ENCODE peak calls at places on chromosomes 13 and 19, in nine cellular contexts. L is cardiac muscle cell, F is lower lobe of right lung, S is adrenal gland, T is tibial artery, C is neuronal stem cell, Z is OCI-LY7, D is Panc1, M is colonic mucosa. W is an unnamed sample.

GRCh38 chr13:111577429-111577828 is 257.0 kb downstream of the TEX29 start:
- DNase-seq in S (no peak), M (no peak), C (no peak), Z (no peak), L (no peak), T (no peak), F (no peak), D (no peak), W (peak; percentile 50)

GRCh38 chr13:98869408-98870090 is 108.3 kb downstream of the DOCK9 start:
- DNase-seq in S (peak; percentile 59), L (no peak), D (no peak), Z (peak; percentile 24), F (no peak), C (no peak), T (no peak), M (no peak), W (no peak)

GRCh38 chr19:38399081-38399480 is 3.8 kb upstream of the FAM98C start:
- DNase-seq in S (no peak), D (no peak), Z (no peak), M (no peak), L (no peak), F (no peak), T (no peak), C (no peak), W (no peak)

GRCh38 chr13:38990693-38991092 is at the start of gene STOML3:
- DNase-seq in Z (no peak), S (no peak), D (no peak), T (no peak), L (no peak), C (no peak), M (no peak), F (no peak), W (no peak)

GRCh38 chr19:11481777-11482383 is 1.0 kb upstream of the ELAVL3 start:
- DNase-seq in S (peak; percentile 78), L (peak; percentile 84), F (peak; percentile 67), C (peak; percentile 63), Z (peak; percentile 93), D (peak; percentile 53), M (peak; percentile 51), T (peak; percentile 69), W (peak; percentile 77)

GRCh38 chr13:48334534-48335127 is 31.1 kb downstream of the RB1 start:
- DNase-seq in Z (peak; percentile 65), S (no peak), M (no peak), T (no peak), D (peak; percentile 1), C (no peak), L (peak; percentile 5), F (no peak), W (no peak)

GRCh38 chr13:74243637-74244526 is 109.7 kb upstream of the KLF12 start:
- DNase-seq in S (no peak), T (no peak), L (no peak), D (no peak), C (no peak), M (no peak), F (no peak), Z (no peak), W (no peak)

GRCh38 chr19:6101291-6101690 is 9.0 kb downstream of the RFX2 start:
- DNase-seq in L (no peak), T (no peak), S (no peak), F (no peak), Z (no peak), C (no peak), D (no peak), M (no peak), W (no peak)

GRCh38 chr19:35703343-35703742 is 1.0 kb upstream of the ZBTB32 start:
- DNase-seq in D (no peak), C (no peak), Z (no peak), F (no peak), L (no peak), T (no peak), M (no peak), S (no peak), W (no peak)

GRCh38 chr13:60111726-60112125 is 52.0 kb downstream of the DIAPH3 start:
- DNase-seq in M (no peak), D (no peak), L (no peak), F (no peak), Z (no peak), T (no peak), S (no peak), C (no peak), W (no peak)

GRCh38 chr13:108322206-108322824 is 52.8 kb downstream of the TNFSF13B start:
- DNase-seq in S (no peak), F (no peak), Z (peak; percentile 51), M (no peak), D (peak; percentile 10), T (no peak), L (peak; percentile 66), C (peak; percentile 24), W (no peak)

GRCh38 chr19:38665950-38666661 is 18.7 kb downstream of the ACTN4 start:
- DNase-seq in L (peak; percentile 82), D (no peak), T (peak; percentile 57), F (peak; percentile 79), C (peak; percentile 90), M (no peak), Z (no peak), S (peak; percentile 62), W (peak; percentile 80)

GRCh38 chr19:35105411-35106290 is 10.0 kb upstream of the FXYD3 start:
- DNase-seq in F (no peak), M (no peak), S (no peak), T (no peak), D (no peak), Z (no peak), L (no peak), C (no peak), W (peak; percentile 89)

GRCh38 chr19:33428627-33429013 is 55.1 kb downstream of the CEBPG start:
- DNase-seq in S (no peak), D (no peak), L (no peak), C (no peak), F (peak; percentile 14), T (no peak), M (no peak), Z (no peak), W (no peak)

GRCh38 chr19:9528757-9529336 is 9.6 kb downstream of the ZNF426 start:
- DNase-seq in D (no peak), T (no peak), C (no peak), F (no peak), S (no peak), M (no peak), L (no peak), Z (no peak), W (no peak)

GRCh38 chr19:37991841-37992248 is 84.8 kb downstream of the SIPA1L3 start:
- DNase-seq in M (no peak), C (no peak), D (no peak), T (no peak), L (no peak), Z (no peak), S (no peak), F (peak; percentile 61), W (no peak)

GRCh38 chr13:43546260-43546659 is 240.5 kb downstream of the ENOX1 start:
- DNase-seq in M (no peak), F (no peak), T (no peak), C (no peak), Z (no peak), S (peak; percentile 11), D (no peak), L (peak; percentile 51), W (no peak)

DNA sequence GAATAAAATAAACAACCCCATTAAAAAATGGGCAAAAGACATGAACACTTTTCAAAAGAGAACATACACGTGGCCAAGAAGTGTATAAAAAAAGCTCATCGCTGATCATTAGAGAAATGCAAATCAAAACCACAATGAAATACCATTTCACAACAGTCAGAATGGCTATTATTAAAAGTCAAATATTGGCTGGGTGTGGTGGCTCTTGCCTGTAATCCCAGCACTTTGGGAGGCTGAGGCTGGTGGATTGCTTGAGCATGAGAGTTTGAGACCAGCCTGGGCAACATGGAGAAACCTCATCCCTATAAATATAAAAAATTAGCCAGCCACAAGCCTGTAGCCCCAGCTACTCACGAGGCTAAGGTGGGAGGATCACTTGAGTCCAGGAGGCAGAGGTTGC is 89.9 kb downstream of the UBL3 start:
- DNase-seq in S (no peak), F (no peak), Z (no peak), T (no peak), M (no peak), L (no peak), D (no peak), C (no peak), W (no peak)
- H3K4me1 ChIP-seq in S (no peaks in the 10 kb centered on the region), F (no peaks in the 10 kb centered on the region), Z (no peaks in the 10 kb centered on the region), T (peaks cover 5% of the 10 kb centered on the region), M (no peaks in the 10 kb centered on the region), L (no peaks in the 10 kb centered on the region), D (no peaks in the 10 kb centered on the region), C (no peaks in the 10 kb centered on the region), W (no peaks in the 10 kb centered on the region)

DNA sequence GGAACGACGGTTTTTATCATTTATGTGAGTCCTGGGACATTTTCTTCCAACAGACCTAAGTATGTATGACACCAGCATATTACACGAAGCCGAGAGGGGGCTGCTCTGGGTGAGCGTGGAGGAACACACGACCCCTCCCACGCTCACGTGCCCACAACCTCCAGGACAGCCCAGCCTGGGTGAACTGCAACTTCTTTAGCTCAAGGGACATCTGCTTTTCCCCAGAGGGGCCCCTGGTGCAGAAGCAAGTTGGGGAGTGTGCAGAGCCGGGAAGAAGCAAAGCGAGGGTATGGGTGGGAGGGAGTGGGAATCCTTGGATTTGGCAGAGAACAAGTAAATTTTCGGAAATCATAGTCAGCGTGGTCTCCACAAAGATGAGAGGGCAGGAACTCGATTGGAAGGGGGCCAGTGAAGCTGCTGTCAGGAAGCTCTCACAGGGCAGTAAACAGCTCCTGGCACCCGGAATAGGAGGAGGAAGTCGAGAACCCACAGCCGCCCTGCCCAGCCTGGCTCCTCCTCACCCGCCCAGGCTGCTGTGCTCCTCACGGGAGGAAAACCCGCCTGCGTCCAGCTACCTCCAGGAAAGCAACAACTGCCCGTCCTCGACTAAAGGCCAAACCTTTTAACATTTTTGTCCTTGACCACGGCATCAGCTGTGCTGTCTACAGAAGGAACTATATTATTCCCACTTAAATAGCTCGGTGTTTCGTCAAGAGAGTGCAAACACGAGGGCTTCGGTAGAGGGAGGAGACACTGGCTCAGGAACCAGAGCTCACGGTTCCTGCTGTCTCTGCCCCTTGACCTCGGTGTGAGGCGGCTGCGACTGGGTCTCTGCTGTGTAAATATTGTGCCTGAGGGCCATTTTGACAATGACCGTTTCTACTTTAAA is 17.2 kb upstream of the CFAP97D2 start:
- DNase-seq in S (peak; percentile 47), C (no peak), Z (no peak), L (no peak), T (peak; percentile 58), M (peak; percentile 82), D (no peak), F (peak; percentile 78), W (peak; percentile 79)
- H3K4me1 ChIP-seq in S (no peaks in the 10 kb centered on the region), C (peaks cover 7% of the 10 kb centered on the region), Z (no peaks in the 10 kb centered on the region), L (no peaks in the 10 kb centered on the region), T (peaks cover 27% of the 10 kb centered on the region), M (peaks cover 3% of the 10 kb centered on the region), D (no peaks in the 10 kb centered on the region), F (peaks cover 27% of the 10 kb centered on the region), W (no peaks in the 10 kb centered on the region)

GRCh38 chr13:72508392-72508791 is 219.0 kb downstream of the MZT1 start:
- DNase-seq in M (no peak), C (no peak), F (no peak), D (no peak), T (no peak), Z (no peak), L (no peak), S (no peak), W (no peak)

GRCh38 chr13:72514141-72514540 is 213.3 kb downstream of the MZT1 start:
- DNase-seq in C (no peak), F (no peak), D (no peak), L (no peak), Z (no peak), M (no peak), T (no peak), S (no peak), W (no peak)
- H3K4me1 ChIP-seq in C (peaks cover 13% of the 10 kb centered on the region), F (no peaks in the 10 kb centered on the region), D (no peaks in the 10 kb centered on the region), L (no peaks in the 10 kb centered on the region), Z (no peaks in the 10 kb centered on the region), M (no peaks in the 10 kb centered on the region), T (no peaks in the 10 kb centered on the region), S (no peaks in the 10 kb centered on the region), W (no peaks in the 10 kb centered on the region)

GRCh38 chr19:42220751-42221097 is 612 bp downstream of the ZNF526 start:
- DNase-seq in C (no peak), M (no peak), S (no peak), T (no peak), D (no peak), L (no peak), F (no peak), Z (no peak), W (no peak)
- H3K4me1 ChIP-seq in C (peaks cover 14% of the 10 kb centered on the region), M (peaks cover 24% of the 10 kb centered on the region), S (peaks cover 17% of the 10 kb centered on the region), T (peaks cover 48% of the 10 kb centered on the region), D (peaks cover 8% of the 10 kb centered on the region), L (peaks cover 2% of the 10 kb centered on the region), F (peaks cover 46% of the 10 kb centered on the region), Z (peaks cover 38% of the 10 kb centered on the region), W (no peaks in the 10 kb centered on the region)